ENCODE peak calls at places on chromosomes 3 and 15, in nine cellular contexts. H is neuronal stem cell, V is neural progenitor cell, L is SK-N-SH, O is GM12878, I is GM23248, X is H9, U is HepG2, P is keratinocyte. N is an unnamed sample.

GRCh38 chr3:42855547-42856380 is 19.9 kb downstream of the CYP8B1 start:
- DNase-seq in L (no peak), O (no peak), U (peak), X (peak), I (no peak), P (no peak), V (no peak), H (no peak), N (no peak)

GRCh38 chr3:42803800-42804112 is 534 bp downstream of the HIGD1A start:
- DNase-seq in I (peak), V (peak), P (no peak), H (peak), O (no peak), U (peak), L (peak), X (peak), N (no peak)

GRCh38 chr3:127482216-127483004 is 108.1 kb downstream of the TPRA1 start:
- DNase-seq in I (peak), L (no peak), O (no peak), P (no peak), H (no peak), U (no peak), X (peak), V (no peak), N (no peak)

GRCh38 chr15:89885611-89886010 is 8.2 kb downstream of the AP3S2 start:
- DNase-seq in I (peak), X (no peak), V (no peak), P (no peak), L (no peak), H (no peak), U (no peak), O (no peak), N (no peak)

GRCh38 chr15:82570721-82571519 is 30.7 kb upstream of the RPS17 start:
- DNase-seq in L (peak), O (no peak), X (peak), I (peak), H (no peak), P (no peak), U (no peak), V (peak), N (no peak)

GRCh38 chr3:113531826-113532697 is at the start of gene SIDT1:
- DNase-seq in L (peak), O (peak), P (no peak), V (peak), H (peak), I (peak), U (no peak), X (peak), N (peak)

GRCh38 chr15:52681441-52681840 is 2.3 kb upstream of the ATOSA start:
- DNase-seq in X (no peak), O (no peak), I (no peak), H (no peak), V (no peak), P (no peak), L (no peak), U (no peak), N (no peak)

GRCh38 chr15:53072077-53072476 is 281.9 kb upstream of the ONECUT1 start:
- DNase-seq in X (peak), U (peak), P (peak), L (no peak), I (peak), O (no peak), H (peak), V (peak), N (peak)

GRCh38 chr15:72118400-72118978 is at the start of gene SENP8:
- DNase-seq in H (no peak), I (peak), O (no peak), P (peak), L (peak), V (no peak), X (no peak), U (no peak), N (no peak)

GRCh38 chr3:140018556-140018955 is 83.6 kb downstream of the CLSTN2 start:
- DNase-seq in U (no peak), H (no peak), L (no peak), P (no peak), V (no peak), I (no peak), X (no peak), O (no peak), N (no peak)

GRCh38 chr3:87350367-87351199 is 74.2 kb upstream of the POU1F1 start:
- DNase-seq in O (no peak), H (peak), V (peak), L (peak), U (peak), I (peak), X (no peak), P (no peak), N (peak)

GRCh38 chr15:85620321-85621044 is 174.2 kb downstream of the KLHL25 start:
- DNase-seq in L (no peak), X (no peak), P (no peak), U (no peak), O (no peak), H (no peak), I (peak), V (no peak), N (peak)

GRCh38 chr3:48960841-48961413 is 29.1 kb upstream of the P4HTM start:
- DNase-seq in V (no peak), P (no peak), L (no peak), I (peak), H (no peak), U (no peak), O (peak), X (no peak), N (no peak)

GRCh38 chr3:49661281-49661680 is 12.9 kb upstream of the APEH start:
- DNase-seq in O (no peak), X (no peak), U (no peak), L (no peak), I (peak), H (no peak), P (no peak), V (no peak), N (no peak)

GRCh38 chr15:71094137-71094536 is 21.1 kb upstream of the THSD4 start:
- DNase-seq in V (no peak), O (no peak), H (no peak), L (no peak), X (no peak), I (no peak), U (no peak), P (no peak), N (no peak)

GRCh38 chr15:69031013-69032001 is 16.8 kb downstream of the NOX5 start:
- DNase-seq in H (peak), O (no peak), I (peak), P (no peak), L (peak), U (no peak), V (peak), X (peak), N (no peak)

GRCh38 chr3:127954642-127955041 is 39.6 kb downstream of the KBTBD12 start:
- DNase-seq in U (no peak), O (no peak), V (no peak), X (no peak), I (no peak), P (no peak), L (no peak), H (no peak), N (no peak)

GRCh38 chr15:59274126-59274970 is 67.7 kb downstream of the LDHAL6B start:
- DNase-seq in H (no peak), V (no peak), O (no peak), I (peak), L (no peak), U (no peak), P (no peak), X (no peak), N (peak)

GRCh38 chr3:142888099-142888483 is 792 bp downstream of the PCOLCE2 start:
- DNase-seq in U (no peak), X (peak), H (peak), I (peak), V (no peak), P (no peak), L (peak), O (no peak), N (peak)

GRCh38 chr15:44458429-44458828 is 31.0 kb downstream of the CTDSPL2 start:
- DNase-seq in X (no peak), U (no peak), V (no peak), O (no peak), P (no peak), L (no peak), H (no peak), I (no peak), N (no peak)

GRCh38 chr15:45402955-45403892 is 24.9 kb upstream of the GATM start:
- DNase-seq in H (peak), O (no peak), P (no peak), V (peak), U (no peak), I (peak), L (peak), X (no peak), N (peak)

GRCh38 chr3:69807674-69808073 is 68.4 kb downstream of the MITF start:
- DNase-seq in P (no peak), O (no peak), L (no peak), H (no peak), U (no peak), X (no peak), V (no peak), I (no peak), N (no peak)

GRCh38 chr3:136957751-136958288 is at the start of gene IL20RB:
- DNase-seq in V (peak), X (peak), L (no peak), U (no peak), H (no peak), O (no peak), I (peak), P (peak), N (peak)

GRCh38 chr3:136960838-136961836 is 3.4 kb downstream of the IL20RB start:
- DNase-seq in X (no peak), L (no peak), V (no peak), P (peak), I (peak), U (no peak), H (no peak), O (no peak), N (peak)

GRCh38 chr3:136956994-136957393 is 789 bp upstream of the IL20RB start:
- DNase-seq in O (no peak), P (no peak), I (no peak), X (no peak), U (no peak), L (no peak), V (no peak), H (no peak), N (no peak)

GRCh38 chr3:136959599-136959998 is 1.8 kb downstream of the IL20RB start:
- DNase-seq in U (no peak), O (no peak), V (no peak), I (peak), X (no peak), P (no peak), H (no peak), L (no peak), N (no peak)

DNA sequence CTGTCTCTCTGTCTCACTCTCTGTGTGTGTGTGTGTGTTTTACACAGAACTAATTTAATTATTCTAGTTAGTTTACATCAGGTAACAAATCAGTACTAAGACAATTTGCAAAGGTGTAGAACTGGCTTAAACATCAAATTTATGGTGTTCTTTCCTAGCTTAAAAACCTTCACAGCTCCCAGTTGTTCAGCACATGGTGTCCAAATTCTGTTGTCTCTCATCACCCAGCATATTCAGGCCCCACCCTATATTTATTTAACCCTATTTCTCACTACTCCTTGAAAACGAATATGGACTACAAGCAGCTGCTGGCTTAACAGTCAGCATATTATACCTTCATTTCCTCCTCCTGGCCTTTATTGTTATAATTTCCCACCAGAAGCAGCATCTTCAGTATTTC is 1.1 kb downstream of the IL20RB start:
- DNase-seq in O (no peak), X (no peak), U (no peak), L (no peak), V (no peak), I (peak), H (no peak), P (no peak), N (no peak)
- H2AFZ ChIP-seq in O (no peak), X (no peak), U (no peak), L (no peak), V (no peak), I (peak), H (no peak), P (no peak), N (no peak)

GRCh38 chr3:72120039-72120438 is 335.1 kb upstream of the PROK2 start:
- DNase-seq in P (no peak), H (no peak), X (no peak), O (no peak), L (no peak), V (no peak), U (no peak), I (no peak), N (no peak)
- H2AFZ ChIP-seq in P (no peak), H (no peak), X (no peak), O (no peak), L (no peak), V (no peak), U (no peak), I (no peak), N (no peak)

DNA sequence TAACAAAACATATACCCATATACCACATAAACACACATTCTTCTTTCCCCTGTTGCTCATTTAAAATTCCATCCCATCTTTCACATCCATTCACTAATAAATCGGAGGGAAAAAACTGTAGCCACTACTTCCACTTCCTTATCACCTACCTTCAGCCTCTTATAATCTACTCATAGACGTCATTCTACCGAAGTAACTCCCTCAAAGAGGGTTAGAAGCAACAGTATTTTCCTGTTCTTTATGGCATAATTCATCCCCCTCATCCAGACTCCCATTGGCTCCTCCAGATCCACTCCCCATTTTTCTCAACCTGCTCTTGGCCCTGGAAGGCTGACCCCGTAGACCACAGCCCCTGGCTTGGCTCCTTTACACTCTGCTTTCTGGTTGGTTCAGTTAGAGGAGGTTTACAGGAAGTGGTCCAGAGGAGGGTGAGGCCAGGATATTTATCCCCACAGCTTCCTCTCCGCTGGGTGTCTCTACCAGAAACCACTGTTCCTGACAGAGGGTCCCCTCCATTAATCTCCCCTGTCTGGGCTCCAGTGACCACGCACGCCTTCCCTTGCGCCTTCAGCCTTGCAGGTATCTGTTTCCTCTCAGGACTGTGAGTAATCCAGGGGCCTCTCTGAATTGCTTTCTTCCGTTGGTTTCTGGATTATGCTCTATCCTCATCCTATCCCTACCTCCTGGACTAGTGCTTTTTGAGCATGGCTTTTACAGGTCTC is 46.2 kb downstream of the FMN1 start:
- DNase-seq in P (no peak), I (no peak), O (no peak), H (no peak), L (no peak), U (no peak), X (no peak), V (no peak), N (no peak)
- H2AFZ ChIP-seq in P (no peak), I (no peak), O (no peak), H (peak), L (no peak), U (no peak), X (no peak), V (no peak), N (peak)

GRCh38 chr15:81483496-81483895 is 109.5 kb upstream of the TMC3 start:
- DNase-seq in X (no peak), L (no peak), U (no peak), V (no peak), O (no peak), I (no peak), H (no peak), P (no peak), N (no peak)

GRCh38 chr15:81485806-81486205 is 111.8 kb upstream of the TMC3 start:
- DNase-seq in X (no peak), V (no peak), P (no peak), H (no peak), I (no peak), L (no peak), U (no peak), O (no peak), N (no peak)

GRCh38 chr15:81484076-81484475 is 110.1 kb upstream of the TMC3 start:
- DNase-seq in I (no peak), O (no peak), U (no peak), V (no peak), H (no peak), P (no peak), X (no peak), L (no peak), N (no peak)

GRCh38 chr15:81480645-81481053 is 106.6 kb upstream of the TMC3 start:
- DNase-seq in O (peak), P (peak), I (peak), U (peak), H (peak), L (peak), X (peak), V (peak), N (peak)

DNA sequence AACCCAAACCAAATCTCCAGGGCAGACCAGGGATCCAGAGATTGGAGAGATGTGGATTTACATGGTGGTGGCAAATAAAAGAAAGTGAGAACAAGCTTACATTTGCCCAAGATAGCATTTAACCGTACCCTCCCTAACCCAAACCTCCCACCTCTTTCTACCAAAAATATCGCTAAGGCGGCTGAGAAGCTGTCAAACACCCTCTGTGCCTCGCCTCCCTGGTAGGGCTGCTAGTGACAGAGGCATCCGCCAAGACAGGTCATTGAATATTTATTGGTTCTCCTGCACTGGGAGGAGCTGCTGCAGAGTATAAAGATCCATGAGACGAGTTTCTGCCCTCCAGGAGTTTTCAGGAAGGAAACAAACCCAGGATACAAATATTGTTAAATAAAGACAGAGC is 107.3 kb upstream of the TMC3 start:
- DNase-seq in X (no peak), V (no peak), L (no peak), U (no peak), O (no peak), P (no peak), I (no peak), H (no peak), N (no peak)
- H2AFZ ChIP-seq in X (no peak), V (peak), L (no peak), U (no peak), O (no peak), P (no peak), I (no peak), H (no peak), N (no peak)

DNA sequence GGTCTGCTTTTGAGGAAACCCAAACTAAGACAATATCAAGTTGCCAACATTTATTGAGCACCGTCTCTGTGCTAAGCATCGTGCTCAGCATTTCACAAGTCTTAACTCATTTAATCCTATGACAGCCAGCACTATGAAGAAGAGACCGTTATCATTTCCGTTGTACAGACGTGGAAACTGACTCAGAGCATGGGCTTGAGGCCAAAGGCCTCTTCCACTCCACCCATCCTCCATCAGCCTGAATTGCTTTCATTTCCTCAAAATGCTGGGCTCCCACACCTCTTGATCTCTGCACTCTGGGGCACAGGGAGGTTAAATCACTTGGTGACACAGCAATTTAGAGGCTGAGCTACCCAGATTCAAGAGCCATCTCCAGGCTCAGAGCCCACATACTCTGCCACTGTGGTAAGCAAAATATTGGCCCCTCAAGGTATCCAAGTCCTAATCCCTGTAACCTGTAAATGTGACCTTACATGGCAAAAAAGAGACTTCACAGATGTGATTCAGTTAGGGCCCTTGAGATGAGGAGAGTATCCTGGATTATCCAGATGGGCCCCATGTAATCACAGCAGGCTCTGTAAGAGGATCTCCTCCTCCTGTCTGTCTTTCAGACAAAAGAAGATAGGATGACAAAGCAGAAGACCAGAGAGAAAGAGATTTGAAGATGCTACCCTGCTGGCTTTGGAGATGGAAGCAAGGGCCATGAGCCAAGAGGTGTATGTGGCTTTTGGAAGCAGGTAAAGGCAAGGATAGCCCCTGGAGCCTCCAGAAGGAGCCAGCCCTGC is 24.3 kb upstream of the FLNB start:
- DNase-seq in U (peak), X (no peak), H (no peak), O (peak), I (peak), P (no peak), V (peak), L (no peak), N (peak)
- H2AFZ ChIP-seq in U (peak), X (no peak), H (peak), O (peak), I (peak), P (no peak), V (no peak), L (peak), N (peak)

DNA sequence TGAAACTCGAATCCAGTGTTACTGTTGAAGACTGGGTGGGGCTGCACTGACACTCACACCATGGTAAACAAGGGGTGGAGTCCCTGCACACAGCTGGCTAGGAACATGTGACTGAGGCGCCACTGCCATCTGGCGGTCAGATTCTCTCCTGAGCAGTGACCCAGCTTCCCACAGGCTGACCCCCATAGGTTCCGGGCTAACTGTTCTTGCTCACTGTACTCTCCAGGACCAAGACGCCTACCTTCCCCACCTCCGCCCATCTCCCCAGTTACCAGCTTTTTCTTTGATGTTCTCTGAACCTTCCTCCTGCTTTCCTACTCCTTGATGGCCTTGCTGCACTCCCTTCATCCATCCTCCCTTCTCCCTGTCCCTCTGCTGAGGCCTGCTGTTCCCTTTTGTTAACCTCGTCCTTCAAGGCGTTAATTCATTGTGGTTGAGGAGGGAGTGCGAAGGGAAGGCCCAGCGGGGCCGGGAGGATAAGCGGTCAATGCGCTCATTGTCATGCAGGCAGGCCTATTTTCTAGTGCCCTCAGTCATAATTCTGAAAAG is 115.2 kb downstream of the ATP8B4 start:
- DNase-seq in P (peak), I (peak), O (peak), L (peak), V (peak), H (peak), X (peak), U (peak), N (peak)
- H2AFZ ChIP-seq in P (no peak), I (peak), O (no peak), L (no peak), V (peak), H (peak), X (no peak), U (no peak), N (no peak)

GRCh38 chr3:194396561-194396896 is 2.5 kb downstream of the GP5 start:
- DNase-seq in H (no peak), P (no peak), I (peak), V (no peak), L (no peak), X (no peak), U (peak), O (no peak), N (no peak)
- H2AFZ ChIP-seq in H (peak), P (no peak), I (peak), V (no peak), L (no peak), X (no peak), U (no peak), O (no peak), N (no peak)